ENCODE peak calls at places on chromosomes 2 and 18, in four cellular contexts. C is activated CD8-positive, alpha-beta memory T cell treated with anti-CD3 and anti-CD28 coated beads for 48 hours; V is gastrocnemius medialis; F is lower leg skin. S is an unnamed sample.

GRCh38 chr2:12330916-12331315 is 385.8 kb upstream of the TRIB2 start:
- DNase-seq in C (no peak), V (no peak), F (no peak), S (no peak)

GRCh38 chr18:7273301-7273911 is 42.5 kb downstream of the LRRC30 start:
- DNase-seq in C (no peak), V (no peak), F (peak), S (no peak)

GRCh38 chr2:120678251-120678650 is 57.4 kb upstream of the GLI2 start:
- DNase-seq in C (no peak), V (no peak), F (no peak), S (no peak)

GRCh38 chr2:170930132-170931109 is 1.4 kb downstream of the GORASP2 start:
- DNase-seq in C (peak), V (no peak), F (no peak), S (peak)

GRCh38 chr2:109352898-109353689 is 224.1 kb downstream of the SH3RF3 start:
- DNase-seq in C (no peak), V (peak), F (peak), S (no peak)

GRCh38 chr2:119715409-119716295 is 36.7 kb downstream of the TMEM177 start:
- DNase-seq in C (no peak), V (peak), F (no peak), S (no peak)

GRCh38 chr2:120415060-120415459 is 69.1 kb downstream of the INHBB start:
- DNase-seq in C (no peak), V (no peak), F (no peak), S (no peak)

GRCh38 chr2:140604096-140604495 is 1526.7 kb downstream of the LRP1B start:
- DNase-seq in C (no peak), V (no peak), F (no peak), S (no peak)

GRCh38 chr18:23810396-23810795 is 121.1 kb downstream of the LAMA3 start:
- DNase-seq in C (no peak), V (no peak), F (no peak), S (no peak)

GRCh38 chr2:27085670-27086089 is 892 bp upstream of the KHK start:
- DNase-seq in C (peak), V (peak), F (peak), S (peak)

GRCh38 chr18:48297139-48297538 is 112.0 kb downstream of the ZBTB7C start:
- DNase-seq in C (no peak), V (no peak), F (peak), S (peak)

GRCh38 chr2:167157523-167157922 is 269.2 kb downstream of the XIRP2 start:
- DNase-seq in C (no peak), V (no peak), F (no peak), S (no peak)

GRCh38 chr18:76553715-76554603 is 58.9 kb upstream of the ZNF516 start:
- DNase-seq in C (no peak), V (no peak), F (no peak), S (no peak)

GRCh38 chr2:34307636-34308035 is 708.5 kb upstream of the FAM98A start:
- DNase-seq in C (no peak), V (no peak), F (no peak), S (no peak)

GRCh38 chr2:9101763-9102425 is 98.4 kb upstream of the MBOAT2 start:
- DNase-seq in C (no peak), V (no peak), F (peak), S (no peak)

GRCh38 chr2:33967103-33967502 is 368.0 kb upstream of the FAM98A start:
- DNase-seq in C (no peak), V (no peak), F (no peak), S (no peak)

GRCh38 chr2:137935591-137935990 is 28.7 kb upstream of the HNMT start:
- DNase-seq in C (no peak), V (no peak), F (no peak), S (no peak)

GRCh38 chr2:120994301-120994700 is 258.6 kb downstream of the GLI2 start:
- DNase-seq in C (no peak), V (no peak), F (peak), S (no peak)

GRCh38 chr18:36492604-36493329 is 195.3 kb downstream of the FHOD3 start:
- DNase-seq in C (no peak), V (no peak), F (no peak), S (no peak)

GRCh38 chr18:9916067-9916684 is 2.4 kb downstream of the VAPA start:
- DNase-seq in C (no peak), V (no peak), F (no peak), S (no peak)

GRCh38 chr18:55381277-55381676 is 206.7 kb downstream of the TCF4 start:
- DNase-seq in C (no peak), V (no peak), F (no peak), S (no peak)

GRCh38 chr2:226408131-226408530 is 391.5 kb downstream of the IRS1 start:
- DNase-seq in C (no peak), V (no peak), F (no peak), S (no peak)

GRCh38 chr2:236818281-236819045 is 248.8 kb downstream of the ACKR3 start:
- DNase-seq in C (no peak), V (no peak), F (peak), S (no peak)

GRCh38 chr2:30029804-30030203 is 108.4 kb upstream of the ALK start:
- DNase-seq in C (no peak), V (no peak), F (no peak), S (no peak)

GRCh38 chr2:42385225-42385624 is 24.2 kb upstream of the COX7A2L start:
- DNase-seq in C (no peak), V (no peak), F (no peak), S (no peak)

GRCh38 chr2:236647621-236648020 is 78.0 kb downstream of the ACKR3 start:
- DNase-seq in C (no peak), V (no peak), F (peak), S (no peak)

GRCh38 chr2:10212827-10213226 is 89.9 kb upstream of the HPCAL1 start:
- DNase-seq in C (no peak), V (no peak), F (no peak), S (no peak)

GRCh38 chr2:601387-601698 is 75.9 kb downstream of the TMEM18 start:
- DNase-seq in C (no peak), V (no peak), F (peak), S (no peak)

GRCh38 chr2:12177052-12177994 is 430.9 kb downstream of the LPIN1 start:
- DNase-seq in C (no peak), V (peak), F (no peak), S (peak)

GRCh38 chr2:49858113-49858490 is 703.8 kb upstream of the FSHR start:
- DNase-seq in C (no peak), V (no peak), F (no peak), S (no peak)

GRCh38 chr2:215826838-215827441 is 186.4 kb downstream of the MREG start:
- DNase-seq in C (no peak), V (no peak), F (no peak), S (no peak)

S was measured in breast epithelium.